ENCODE peak calls at places on chromosomes 6 and 20, in seven cellular contexts. X is endodermal cell; H is fibroblast of lung; O is CD4-positive, CD25-positive, alpha-beta regulatory T cell; M is upper lobe of left lung; G is effector memory CD4-positive, alpha-beta T cell; S is esophagus squamous epithelium. B is an unnamed sample.
A peak's percentile ranks its signal among the peaks of the same experiment; 100 is the strongest.

GRCh38 chr6:106250997-106251396 is 74.6 kb downstream of the ATG5 start:
- DNase-seq in X (no peak), H (no peak), O (no peak), M (no peak), G (no peak), S (no peak), B (peak; percentile 46)

GRCh38 chr6:88725111-88725711 is 238.2 kb downstream of the RNGTT start:
- DNase-seq in X (peak; percentile 93), H (peak; percentile 30), O (no peak), M (no peak), G (no peak), S (no peak), B (peak; percentile 78)

GRCh38 chr6:51007237-51007636 is 188.6 kb downstream of the TFAP2B start:
- DNase-seq in X (no peak), H (no peak), O (no peak), M (no peak), G (no peak), S (no peak), B (no peak)

GRCh38 chr6:149328083-149328482 is 10.6 kb downstream of the TAB2 start:
- DNase-seq in X (no peak), H (no peak), O (peak; percentile 10), M (no peak), G (no peak), S (no peak), B (no peak)

GRCh38 chr6:147933201-147933600 is 409.4 kb upstream of the SASH1 start:
- DNase-seq in X (peak; percentile 55), H (no peak), O (no peak), M (no peak), G (no peak), S (no peak), B (no peak)

GRCh38 chr6:44528716-44529115 is 141.2 kb downstream of the CDC5L start:
- DNase-seq in X (peak; percentile 31), H (no peak), O (no peak), M (no peak), G (no peak), S (no peak), B (no peak)

GRCh38 chr20:37880726-37881591 is 22.0 kb upstream of the VSTM2L start:
- DNase-seq in X (no peak), H (no peak), O (no peak), M (no peak), G (no peak), S (no peak), B (peak; percentile 100)

GRCh38 chr6:79640146-79641111 is 9.3 kb downstream of the SH3BGRL2 start:
- DNase-seq in X (no peak), H (no peak), O (no peak), M (no peak), G (no peak), S (no peak), B (peak; percentile 30)

GRCh38 chr6:143441680-143442359 is 8.7 kb downstream of the ADAT2 start:
- DNase-seq in X (no peak), H (peak; percentile 83), O (peak; percentile 89), M (no peak), G (no peak), S (no peak), B (no peak)

GRCh38 chr6:89122625-89123024 is 4.8 kb upstream of the SRSF12 start:
- DNase-seq in X (no peak), H (peak; percentile 66), O (peak; percentile 34), M (no peak), G (no peak), S (no peak), B (no peak)

GRCh38 chr6:44076366-44077200 is 50.7 kb downstream of the MRPL14 start:
- DNase-seq in X (peak; percentile 72), H (no peak), O (no peak), M (no peak), G (no peak), S (no peak), B (peak; percentile 79)

DNA sequence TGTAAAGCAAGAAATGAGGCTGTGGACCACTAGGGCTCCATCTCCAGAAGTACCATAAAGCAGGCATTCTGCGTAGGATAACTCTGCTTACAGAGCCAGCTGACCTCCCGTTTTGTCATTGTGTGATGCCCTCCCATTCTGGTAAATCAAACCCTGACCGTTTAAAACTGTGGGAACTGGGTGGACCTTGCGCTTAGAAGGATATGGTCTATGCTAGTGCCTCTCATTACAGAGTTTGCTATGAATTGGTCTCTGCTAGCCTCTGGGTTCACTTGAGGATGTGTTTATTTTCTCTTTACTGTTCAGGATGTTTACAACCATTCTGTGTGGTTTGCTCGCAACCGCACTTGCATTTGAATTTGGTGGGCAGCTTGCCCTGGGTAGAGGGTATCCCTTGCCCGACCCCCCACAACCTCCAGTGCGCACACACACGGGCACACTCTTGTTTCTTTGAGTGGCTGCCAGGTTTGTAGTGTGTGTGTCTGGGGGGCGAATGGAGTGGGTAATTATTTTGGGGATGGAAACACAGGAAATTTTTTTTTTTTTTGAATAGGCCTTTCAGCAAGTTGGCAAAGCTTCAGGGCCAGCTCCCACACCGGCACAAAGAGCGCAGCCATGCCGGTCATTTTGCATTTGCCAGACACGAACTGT is 198.3 kb downstream of the JARID2 start:
- DNase-seq in X (no peak), H (peak; percentile 96), O (no peak), M (no peak), G (no peak), S (no peak), B (peak; percentile 77)
- H3K4me1 ChIP-seq in X (peaks cover 48% of the 10 kb centered on the region), H (peaks cover 12% of the 10 kb centered on the region), O (peaks cover 7% of the 10 kb centered on the region), M (peaks cover 30% of the 10 kb centered on the region), G (peaks cover 4% of the 10 kb centered on the region), S (peaks cover 52% of the 10 kb centered on the region), B (peaks cover 51% of the 10 kb centered on the region)

GRCh38 chr20:36835025-36835424 is 40.9 kb upstream of the TLDC2 start:
- DNase-seq in X (no peak), H (no peak), O (no peak), M (no peak), G (no peak), S (no peak), B (no peak)
- H3K4me3 ChIP-seq in X (no peak overlapping the region), H (no peak overlapping the region), O (no peak overlapping the region), M (no peak overlapping the region), G (peak overlapping the region; percentile 51), S (peak overlapping the region; percentile 25), B (no peak overlapping the region)

GRCh38 chr20:7770578-7770977 is 169.7 kb downstream of the HAO1 start:
- DNase-seq in X (no peak), H (no peak), O (no peak), M (no peak), G (no peak), S (no peak), B (no peak)
- H3K4me1 ChIP-seq in X (no peaks in the 10 kb centered on the region), H (no peaks in the 10 kb centered on the region), O (no peaks in the 10 kb centered on the region), M (no peaks in the 10 kb centered on the region), G (no peaks in the 10 kb centered on the region), S (no peaks in the 10 kb centered on the region), B (no peaks in the 10 kb centered on the region)

GRCh38 chr6:3031857-3032256 is 32.2 kb downstream of the NQO2 start:
- DNase-seq in X (no peak), H (no peak), O (peak; percentile 67), M (peak; percentile 58), G (no peak), S (no peak), B (no peak)
- H3K4me3 ChIP-seq in X (no peak overlapping the region), H (no peak overlapping the region), O (no peak overlapping the region), M (no peak overlapping the region), G (no peak overlapping the region), S (no peak overlapping the region), B (no peak overlapping the region)

DNA sequence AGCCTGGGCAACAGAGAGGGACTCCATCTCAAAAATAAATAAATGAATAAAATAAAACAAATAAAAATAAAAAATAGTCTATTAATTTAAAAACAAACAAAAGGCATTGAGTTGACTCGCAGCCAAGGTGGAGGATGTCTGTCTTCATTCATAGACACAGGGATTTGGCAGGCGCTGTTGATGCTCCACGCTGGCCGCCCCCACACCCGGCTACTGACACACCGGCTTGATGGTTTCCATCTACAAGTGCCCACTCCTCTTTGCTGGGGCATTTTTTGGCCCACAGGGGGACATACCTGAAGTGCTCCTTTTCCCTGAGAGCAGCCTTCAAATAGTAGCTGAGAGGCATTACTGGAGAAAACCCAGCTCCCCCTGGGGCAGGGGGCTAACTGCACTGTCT is 178.3 kb upstream of the RALGAPA2 start:
- DNase-seq in X (no peak), H (no peak), O (no peak), M (no peak), G (no peak), S (no peak), B (no peak)
- H3K4me1 ChIP-seq in X (peaks cover 6% of the 10 kb centered on the region), H (no peaks in the 10 kb centered on the region), O (no peaks in the 10 kb centered on the region), M (peaks cover 5% of the 10 kb centered on the region), G (no peaks in the 10 kb centered on the region), S (no peaks in the 10 kb centered on the region), B (no peaks in the 10 kb centered on the region)

GRCh38 chr20:31594558-31595379 is 10.3 kb upstream of the ID1 start:
- DNase-seq in X (peak; percentile 89), H (no peak), O (no peak), M (no peak), G (no peak), S (no peak), B (no peak)
- H3K4me3 ChIP-seq in X (no peak overlapping the region), H (no peak overlapping the region), O (no peak overlapping the region), M (no peak overlapping the region), G (no peak overlapping the region), S (no peak overlapping the region), B (no peak overlapping the region)

GRCh38 chr6:13412639-13413465 is 74.5 kb downstream of the GFOD1 start:
- DNase-seq in X (no peak), H (no peak), O (no peak), M (peak; percentile 30), G (no peak), S (no peak), B (no peak)

GRCh38 chr6:13409991-13410390 is 77.4 kb downstream of the GFOD1 start:
- DNase-seq in X (no peak), H (no peak), O (no peak), M (no peak), G (no peak), S (no peak), B (no peak)

GRCh38 chr6:13413466-13413862 is 73.9 kb downstream of the GFOD1 start:
- DNase-seq in X (no peak), H (peak; percentile 75), O (no peak), M (peak; percentile 21), G (no peak), S (no peak), B (no peak)

GRCh38 chr6:13412211-13412610 is 75.2 kb downstream of the GFOD1 start:
- DNase-seq in X (no peak), H (no peak), O (no peak), M (no peak), G (no peak), S (no peak), B (no peak)

DNA sequence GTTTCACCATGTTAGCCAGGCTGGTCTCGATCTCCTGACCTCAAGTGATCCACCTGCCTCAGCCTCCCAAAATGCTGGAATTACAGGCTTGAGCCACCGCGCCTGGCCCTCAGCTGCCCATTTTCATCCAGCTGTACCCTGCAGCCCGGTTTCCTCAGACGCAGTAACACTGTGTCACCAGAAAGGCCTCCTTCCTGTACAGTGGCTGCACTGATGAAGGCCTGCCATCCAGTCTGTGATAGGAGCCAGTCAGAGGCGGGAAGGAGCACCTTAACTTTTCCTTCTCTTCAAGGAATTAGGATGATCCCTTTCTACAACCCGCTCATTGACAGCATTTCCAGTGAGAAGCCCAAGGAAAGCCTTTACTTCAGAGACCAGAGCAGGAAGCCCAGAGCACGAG is 75.9 kb downstream of the GFOD1 start:
- DNase-seq in X (peak; percentile 39), H (no peak), O (no peak), M (peak; percentile 22), G (no peak), S (no peak), B (no peak)
- H3K4me1 ChIP-seq in X (peaks cover 3% of the 10 kb centered on the region), H (peaks cover 20% of the 10 kb centered on the region), O (no peaks in the 10 kb centered on the region), M (peaks cover 66% of the 10 kb centered on the region), G (no peaks in the 10 kb centered on the region), S (peaks cover 31% of the 10 kb centered on the region), B (no peaks in the 10 kb centered on the region)

GRCh38 chr20:31606928-31607639 is 2.0 kb downstream of the ID1 start:
- DNase-seq in X (peak; percentile 90), H (peak; percentile 85), O (no peak), M (peak; percentile 41), G (no peak), S (no peak), B (peak; percentile 77)
- H3K4me3 ChIP-seq in X (peak overlapping the region; percentile 95), H (peak overlapping the region; percentile 98), O (no peak overlapping the region), M (peak overlapping the region; percentile 71), G (no peak overlapping the region), S (peak overlapping the region; percentile 91), B (peak overlapping the region; percentile 99)

B was measured in BE2C.